ENCODE peak calls at places on chromosomes 6 and 20, in five cellular contexts. O is tibial artery, G is Peyer's patch, M is psoas muscle, D is stomach. C is an unnamed sample.

GRCh38 chr6:130412556-130413290 is 46.9 kb downstream of the TMEM200A start:
- DNase-seq in O (no peak), G (no peak), M (no peak), D (no peak), C (no peak)

GRCh38 chr20:23150304-23151007 is 64.3 kb upstream of the CD93 start:
- DNase-seq in O (peak; percentile 70), G (no peak), M (peak; percentile 75), D (peak; percentile 20), C (no peak)

GRCh38 chr20:63682384-63683139 is 13.9 kb upstream of the TNFRSF6B start:
- DNase-seq in O (peak; percentile 94), G (no peak), M (peak; percentile 87), D (peak; percentile 68), C (no peak)

GRCh38 chr20:47677314-47678129 is 107.8 kb downstream of the SULF2 start:
- DNase-seq in O (peak; percentile 54), G (peak; percentile 69), M (no peak), D (peak; percentile 64), C (peak; percentile 38)

GRCh38 chr6:117399924-117400323 is 25.8 kb downstream of the ROS1 start:
- DNase-seq in O (no peak), G (no peak), M (no peak), D (no peak), C (no peak)

GRCh38 chr20:63782051-63782471 is 42.5 kb downstream of the SLC2A4RG start:
- DNase-seq in O (no peak), G (no peak), M (no peak), D (no peak), C (peak; percentile 45)

GRCh38 chr6:123306334-123306733 is 310.3 kb downstream of the CLVS2 start:
- DNase-seq in O (no peak), G (no peak), M (no peak), D (no peak), C (no peak)

GRCh38 chr6:75275067-75275466 is 9.5 kb downstream of the TMEM30A start:
- DNase-seq in O (no peak), G (no peak), M (no peak), D (no peak), C (no peak)

GRCh38 chr6:96948631-96949030 is 24.1 kb downstream of the KLHL32 start:
- DNase-seq in O (no peak), G (no peak), M (no peak), D (no peak), C (no peak)

GRCh38 chr6:19866199-19866872 is 29.2 kb downstream of the ID4 start:
- DNase-seq in O (no peak), G (no peak), M (no peak), D (no peak), C (no peak)
- H3K27ac ChIP-seq in O (no peak overlapping the region), G (no peak overlapping the region), M (no peak overlapping the region), D (no peak overlapping the region), C (no peak overlapping the region)

GRCh38 chr20:40110241-40110910 is 578.7 kb downstream of the MAFB start:
- DNase-seq in O (no peak), G (no peak), M (peak; percentile 55), D (no peak), C (no peak)

GRCh38 chr20:40111282-40111681 is 577.8 kb downstream of the MAFB start:
- DNase-seq in O (no peak), G (no peak), M (no peak), D (no peak), C (no peak)

GRCh38 chr20:40103420-40103819 is 585.6 kb downstream of the MAFB start:
- DNase-seq in O (no peak), G (no peak), M (no peak), D (no peak), C (no peak)

DNA sequence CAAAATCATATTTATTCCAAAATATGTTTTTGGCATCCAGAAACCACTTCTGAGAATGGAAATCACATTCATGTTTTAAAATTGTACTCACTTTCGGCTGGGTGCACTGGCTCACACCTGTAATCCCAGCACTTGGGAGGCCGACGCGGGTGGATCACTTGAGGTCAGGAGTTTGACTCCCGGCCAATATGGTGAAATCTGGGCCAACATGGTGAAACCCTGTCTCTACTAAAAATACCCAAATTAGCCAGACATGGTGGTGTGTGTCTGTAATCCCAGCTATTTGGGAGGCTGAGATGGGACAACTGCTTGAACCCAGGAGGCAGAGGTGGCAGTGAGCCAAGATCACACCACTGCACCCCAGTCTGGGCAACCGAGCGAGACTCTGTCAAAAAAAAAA is 580.7 kb downstream of the MAFB start:
- DNase-seq in O (no peak), G (no peak), M (peak; percentile 57), D (no peak), C (no peak)
- H3K27ac ChIP-seq in O (no peak overlapping the region), G (no peak overlapping the region), M (no peak overlapping the region), D (no peak overlapping the region), C (no peak overlapping the region)

DNA sequence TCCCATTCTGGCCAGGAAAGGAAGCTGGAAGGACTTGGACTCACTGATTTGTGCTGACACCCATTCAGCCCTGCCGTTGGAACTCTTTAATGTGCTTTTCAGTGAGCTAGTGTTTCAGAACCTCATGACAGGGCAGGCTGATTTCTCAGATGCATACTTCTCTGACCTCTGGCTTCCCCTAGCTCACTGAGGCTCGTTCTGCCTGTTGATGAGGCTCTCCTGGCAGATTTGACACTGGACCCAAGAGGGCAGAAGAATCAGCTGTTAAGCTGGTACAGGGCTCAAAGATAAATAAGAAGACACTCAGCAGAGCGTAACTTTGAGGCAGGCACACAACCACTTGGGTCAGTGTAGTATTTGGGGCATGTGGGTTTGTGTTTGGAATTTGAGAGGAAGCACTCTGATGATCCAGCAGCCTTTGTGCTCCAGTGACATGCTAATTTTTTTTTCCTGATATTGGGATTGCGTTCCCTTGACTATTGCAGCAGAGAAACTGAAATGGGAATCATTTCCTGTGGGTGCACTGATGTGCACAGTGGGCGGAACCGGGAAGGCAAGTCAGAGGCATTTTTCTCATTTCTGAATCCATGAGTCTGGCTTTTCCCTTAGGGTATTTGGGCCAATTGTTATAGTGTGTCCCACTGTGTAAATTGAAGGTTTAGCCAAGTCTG is 80.2 kb downstream of the CARMIL1 start:
- DNase-seq in O (no peak), G (no peak), M (peak; percentile 61), D (no peak), C (no peak)
- H3K27ac ChIP-seq in O (peak overlapping the region; percentile 63), G (no peak overlapping the region), M (peak overlapping the region; percentile 23), D (no peak overlapping the region), C (no peak overlapping the region)

GRCh38 chr6:36116943-36117342 is 13.4 kb upstream of the MAPK13 start:
- DNase-seq in O (no peak), G (no peak), M (no peak), D (no peak), C (no peak)

GRCh38 chr6:36114798-36115408 is 15.4 kb upstream of the MAPK13 start:
- DNase-seq in O (no peak), G (no peak), M (no peak), D (no peak), C (no peak)

GRCh38 chr6:36116480-36116879 is 13.8 kb upstream of the MAPK13 start:
- DNase-seq in O (no peak), G (no peak), M (no peak), D (no peak), C (no peak)

GRCh38 chr6:36115412-36115811 is 14.9 kb upstream of the MAPK13 start:
- DNase-seq in O (no peak), G (no peak), M (no peak), D (no peak), C (no peak)

GRCh38 chr6:36116066-36116465 is 14.2 kb upstream of the MAPK13 start:
- DNase-seq in O (no peak), G (no peak), M (no peak), D (no peak), C (no peak)
- H3K27ac ChIP-seq in O (no peak overlapping the region), G (no peak overlapping the region), M (no peak overlapping the region), D (no peak overlapping the region), C (no peak overlapping the region)

DNA sequence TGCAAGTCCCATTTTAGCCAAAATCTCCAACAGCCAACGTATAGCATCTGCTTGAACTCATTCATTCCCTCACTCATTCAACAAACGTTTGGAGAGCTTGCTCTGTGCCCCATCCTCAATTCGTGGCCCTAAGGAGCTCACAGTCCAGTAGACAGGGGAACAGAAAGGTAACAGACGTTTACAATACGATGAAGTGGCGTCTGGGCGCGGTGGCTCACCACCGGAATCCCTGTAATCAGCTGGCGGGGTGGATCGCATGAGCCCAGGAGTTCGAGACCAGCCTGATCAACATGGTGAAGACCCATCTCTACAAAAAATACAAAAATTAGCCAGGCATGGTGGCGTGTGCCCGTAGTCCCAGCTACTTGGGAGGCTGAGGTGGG is 790 bp upstream of the E2F1 start:
- DNase-seq in O (no peak), G (no peak), M (no peak), D (no peak), C (no peak)
- H3K27ac ChIP-seq in O (peak overlapping the region; percentile 69), G (no peak overlapping the region), M (peak overlapping the region; percentile 30), D (no peak overlapping the region), C (no peak overlapping the region)

C was measured in CD4-positive, alpha-beta T cell.